ENCODE peak calls at places on chromosomes 16 and 17, in nine cellular contexts. B is cardiac muscle cell; H is CD4-positive, alpha-beta memory T cell; Y is GM23338; X is epithelial cell of proximal tubule; L is SK-N-SH; Z is foreskin fibroblast; N is MM.1S; F is left ventricle myocardium inferior. M is an unnamed sample.

GRCh38 chr16:68257251-68257905 is 6.9 kb upstream of the SLC7A6 start:
- DNase-seq in B (no peak), H (no peak), Y (no peak), X (no peak), L (no peak), Z (peak; percentile 28), N (peak; percentile 97), F (no peak), M (no peak)

GRCh38 chr16:68707341-68708152 is 29.5 kb upstream of the CDH1 start:
- DNase-seq in B (peak; percentile 62), H (no peak), Y (peak; percentile 87), X (peak; percentile 31), L (no peak), Z (no peak), N (no peak), F (peak; percentile 38), M (peak; percentile 76)

GRCh38 chr17:396788-397187 is 44.2 kb upstream of the RPH3AL start:
- DNase-seq in B (no peak), H (no peak), Y (no peak), X (no peak), L (no peak), Z (no peak), N (no peak), F (no peak), M (no peak)

GRCh38 chr16:75087040-75087979 is 29.3 kb downstream of the LDHD start:
- DNase-seq in B (peak; percentile 91), H (no peak), Y (no peak), X (no peak), L (peak; percentile 36), Z (peak; percentile 63), N (no peak), F (peak; percentile 54), M (no peak)

GRCh38 chr17:73950515-73950914 is 253.0 kb upstream of the RPL38 start:
- DNase-seq in B (no peak), H (no peak), Y (peak; percentile 65), X (no peak), L (peak; percentile 50), Z (no peak), N (no peak), F (no peak), M (no peak)

GRCh38 chr17:50263293-50264262 is 10.7 kb upstream of the TMEM92 start:
- DNase-seq in B (no peak), H (no peak), Y (peak; percentile 62), X (no peak), L (peak; percentile 46), Z (no peak), N (no peak), F (no peak), M (no peak)

GRCh38 chr16:75263963-75264445 is 12.6 kb upstream of the BCAR1 start:
- DNase-seq in B (no peak), H (no peak), Y (no peak), X (no peak), L (peak; percentile 37), Z (no peak), N (no peak), F (no peak), M (no peak)

GRCh38 chr17:77501101-77501566 is 360.4 kb downstream of the SEC14L1 start:
- DNase-seq in B (peak; percentile 40), H (peak; percentile 33), Y (peak; percentile 86), X (no peak), L (peak; percentile 75), Z (no peak), N (peak; percentile 23), F (no peak), M (no peak)

GRCh38 chr16:18983565-18984424 is at the start of gene TMC7:
- DNase-seq in B (peak; percentile 94), H (no peak), Y (peak; percentile 97), X (no peak), L (peak; percentile 94), Z (peak; percentile 79), N (peak; percentile 9), F (peak; percentile 81), M (peak; percentile 88)
- H3K4me3 ChIP-seq in B (peak within 1 kb of the TSS; percentile 54), H (no peak within 1 kb of the TSS), Y (peak within 1 kb of the TSS; percentile 80), X (peak within 1 kb of the TSS; percentile 65), L (peak within 1 kb of the TSS; percentile 61), Z (peak within 1 kb of the TSS; percentile 60), N (no peak within 1 kb of the TSS), F (peak within 1 kb of the TSS; percentile 82), M (peak within 1 kb of the TSS; percentile 43)

GRCh38 chr17:65058151-65058550 is 1.6 kb upstream of the GNA13 start:
- DNase-seq in B (no peak), H (no peak), Y (no peak), X (no peak), L (no peak), Z (no peak), N (no peak), F (no peak), M (no peak)
- H3K4me3 ChIP-seq in B (no peak overlapping the region), H (no peak overlapping the region), Y (no peak overlapping the region), X (no peak overlapping the region), L (no peak overlapping the region), Z (no peak overlapping the region), N (no peak overlapping the region), F (no peak overlapping the region), M (no peak overlapping the region)

GRCh38 chr17:40497704-40498103 is 3.7 kb downstream of the TNS4 start:
- DNase-seq in B (no peak), H (no peak), Y (no peak), X (no peak), L (no peak), Z (peak; percentile 66), N (no peak), F (no peak), M (no peak)
- H3K4me3 ChIP-seq in B (no peak overlapping the region), H (no peak overlapping the region), Y (no peak overlapping the region), X (no peak overlapping the region), L (no peak overlapping the region), Z (no peak overlapping the region), N (no peak overlapping the region), F (no peak overlapping the region), M (no peak overlapping the region)

DNA sequence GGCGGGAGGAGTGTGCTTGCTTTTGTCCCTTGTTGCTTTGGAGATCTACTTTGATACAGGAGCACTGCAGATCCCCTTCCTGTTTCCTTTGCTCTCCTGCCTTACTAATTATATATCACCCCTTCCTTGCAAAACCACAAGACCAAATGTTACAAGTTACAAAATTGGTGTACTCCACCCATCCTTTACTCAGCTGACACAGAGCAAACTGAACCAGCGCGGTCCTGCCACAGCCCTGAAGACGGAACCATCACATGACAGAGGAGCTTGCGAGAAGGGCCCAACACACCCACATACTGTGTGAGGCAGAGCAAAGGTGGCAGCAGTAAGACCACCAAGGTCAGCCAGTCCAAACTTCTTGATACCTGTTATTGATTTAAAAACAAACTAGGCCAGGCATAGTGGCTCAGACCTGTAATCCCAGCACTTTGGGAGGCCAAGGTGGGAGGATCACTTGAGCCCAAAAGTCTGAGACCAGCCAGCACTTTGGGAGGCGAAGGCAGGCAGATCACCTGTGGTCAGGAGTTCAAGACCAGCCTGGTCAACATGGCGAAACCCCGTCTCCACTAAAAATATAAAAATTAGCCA is 33.2 kb downstream of the CYTH1 start:
- DNase-seq in B (no peak), H (peak; percentile 85), Y (no peak), X (no peak), L (no peak), Z (peak; percentile 51), N (peak; percentile 88), F (peak; percentile 50), M (peak; percentile 62)
- H3K4me3 ChIP-seq in B (no peak overlapping the region), H (peak overlapping the region; percentile 9), Y (no peak overlapping the region), X (no peak overlapping the region), L (no peak overlapping the region), Z (no peak overlapping the region), N (peak overlapping the region; percentile 43), F (peak overlapping the region; percentile 17), M (no peak overlapping the region)

GRCh38 chr17:81700353-81701287 is 2.5 kb upstream of the MRPL12 start:
- DNase-seq in B (no peak), H (no peak), Y (no peak), X (no peak), L (no peak), Z (no peak), N (no peak), F (no peak), M (no peak)
- H3K4me3 ChIP-seq in B (no peak overlapping the region), H (no peak overlapping the region), Y (no peak overlapping the region), X (no peak overlapping the region), L (no peak overlapping the region), Z (no peak overlapping the region), N (no peak overlapping the region), F (no peak overlapping the region), M (no peak overlapping the region)

GRCh38 chr17:82228278-82228841 is 482 bp upstream of the SLC16A3 start:
- DNase-seq in B (no peak), H (peak; percentile 74), Y (peak; percentile 72), X (no peak), L (no peak), Z (no peak), N (peak; percentile 67), F (peak; percentile 60), M (no peak)
- H3K4me3 ChIP-seq in B (peak overlapping the region; percentile 98), H (peak overlapping the region; percentile 23), Y (peak overlapping the region; percentile 59), X (peak overlapping the region; percentile 98), L (peak overlapping the region; percentile 64), Z (peak overlapping the region; percentile 43), N (peak overlapping the region; percentile 94), F (peak overlapping the region; percentile 73), M (peak overlapping the region; percentile 57)

GRCh38 chr17:65061621-65062020 is 5.1 kb upstream of the GNA13 start:
- DNase-seq in B (no peak), H (no peak), Y (peak; percentile 54), X (no peak), L (no peak), Z (no peak), N (no peak), F (no peak), M (no peak)
- H3K4me3 ChIP-seq in B (no peak overlapping the region), H (no peak overlapping the region), Y (no peak overlapping the region), X (no peak overlapping the region), L (no peak overlapping the region), Z (no peak overlapping the region), N (no peak overlapping the region), F (no peak overlapping the region), M (no peak overlapping the region)

GRCh38 chr17:3535253-3535995 is 22.2 kb downstream of the TRPV3 start:
- DNase-seq in B (peak; percentile 79), H (peak; percentile 40), Y (peak; percentile 91), X (no peak), L (peak; percentile 88), Z (peak; percentile 51), N (no peak), F (peak; percentile 71), M (peak; percentile 51)
- H3K4me3 ChIP-seq in B (peak overlapping the region; percentile 10), H (no peak overlapping the region), Y (peak overlapping the region; percentile 87), X (peak overlapping the region; percentile 51), L (peak overlapping the region; percentile 27), Z (peak overlapping the region; percentile 46), N (no peak overlapping the region), F (peak overlapping the region; percentile 63), M (no peak overlapping the region)

DNA sequence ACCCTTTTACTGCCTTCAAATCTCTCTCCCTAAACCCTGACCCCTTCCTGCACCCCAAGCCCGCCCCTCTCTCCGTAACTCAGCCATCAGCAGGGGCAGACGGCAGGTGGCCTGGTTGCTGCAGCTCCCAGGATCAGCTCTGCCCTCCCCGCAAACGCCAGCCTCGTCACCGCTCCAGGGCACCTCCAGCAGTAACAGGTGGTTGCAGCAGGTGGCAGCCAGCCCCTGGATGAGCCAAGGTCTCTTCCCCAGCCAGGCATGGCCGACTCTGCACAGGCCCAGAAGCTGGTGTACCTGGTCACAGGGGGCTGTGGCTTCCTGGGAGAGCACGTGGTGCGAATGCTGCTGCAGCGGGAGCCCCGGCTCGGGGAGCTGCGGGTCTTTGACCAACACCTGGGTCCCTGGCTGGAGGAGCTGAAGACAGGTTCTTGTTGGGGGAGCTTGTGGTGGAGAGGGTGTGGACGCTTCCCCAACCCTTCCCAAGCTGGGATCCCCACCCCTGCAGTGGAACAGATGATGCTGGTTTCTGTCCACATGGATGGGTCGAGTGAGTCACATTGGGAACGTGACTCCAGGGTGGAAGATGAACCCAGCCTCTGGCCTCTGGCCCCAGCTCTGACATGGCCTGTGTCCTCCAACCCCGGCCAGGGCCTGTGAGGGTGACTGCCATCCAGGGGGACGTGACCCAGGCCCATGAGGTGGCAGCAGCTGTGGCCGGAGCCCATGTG is 558 bp downstream of the HSD3B7 start:
- DNase-seq in B (peak; percentile 43), H (no peak), Y (peak; percentile 79), X (no peak), L (peak; percentile 63), Z (peak; percentile 64), N (no peak), F (no peak), M (peak; percentile 63)
- H3K4me3 ChIP-seq in B (no peak overlapping the region), H (no peak overlapping the region), Y (peak overlapping the region; percentile 58), X (peak overlapping the region; percentile 71), L (peak overlapping the region; percentile 31), Z (peak overlapping the region; percentile 70), N (no peak overlapping the region), F (peak overlapping the region; percentile 72), M (peak overlapping the region; percentile 36)